ENCODE peak calls at places on chromosomes 3 and 15, in four cellular contexts. V is CD8-positive, alpha-beta T cell; I is upper lobe of right lung; A is mammary epithelial cell. G is an unnamed sample.

GRCh38 chr15:89030311-89030710 is 57.9 kb upstream of the ABHD2 start:
- DNase-seq in V (no peak), I (no peak), A (peak; percentile 12), G (peak; percentile 33)

GRCh38 chr15:78045189-78045588 is 32.3 kb downstream of the TBC1D2B start:
- DNase-seq in V (no peak), I (no peak), A (no peak), G (no peak)

GRCh38 chr15:90035835-90036220 is 34.7 kb downstream of the ZNF710 start:
- DNase-seq in V (no peak), I (peak; percentile 80), A (no peak), G (no peak)

GRCh38 chr15:31130576-31131237 is 29.2 kb upstream of the TRPM1 start:
- DNase-seq in V (no peak), I (no peak), A (no peak), G (no peak)

GRCh38 chr3:148466143-148466542 is 231.6 kb upstream of the AGTR1 start:
- DNase-seq in V (no peak), I (no peak), A (no peak), G (no peak)

GRCh38 chr3:57158813-57159678 is 6.1 kb downstream of the IL17RD start:
- DNase-seq in V (no peak), I (no peak), A (peak; percentile 21), G (no peak)

GRCh38 chr3:157354254-157354653 is 82.4 kb upstream of the PTX3 start:
- DNase-seq in V (no peak), I (no peak), A (no peak), G (no peak)

GRCh38 chr3:189555558-189555881 is 75.7 kb upstream of the TP63 start:
- DNase-seq in V (no peak), I (no peak), A (no peak), G (no peak)

GRCh38 chr3:24154003-24154695 is 209.1 kb downstream of the NR1D2 start:
- DNase-seq in V (no peak), I (no peak), A (no peak), G (peak; percentile 41)

GRCh38 chr3:172839679-172840078 is 89.2 kb downstream of the ECT2 start:
- DNase-seq in V (no peak), I (no peak), A (no peak), G (no peak)

GRCh38 chr3:127914584-127914983 is 448 bp upstream of the KBTBD12 start:
- DNase-seq in V (no peak), I (no peak), A (no peak), G (no peak)

GRCh38 chr3:171646357-171647133 is 163.7 kb downstream of the PLD1 start:
- DNase-seq in V (no peak), I (no peak), A (peak; percentile 46), G (peak; percentile 66)

GRCh38 chr3:160709477-160710182 is 32.7 kb downstream of the ARL14 start:
- DNase-seq in V (no peak), I (no peak), A (no peak), G (no peak)

GRCh38 chr3:84547971-84548970 is 410.5 kb upstream of the CADM2 start:
- DNase-seq in V (no peak), I (no peak), A (peak; percentile 16), G (peak; percentile 21)

GRCh38 chr15:40290540-40291087 is 7.8 kb upstream of the ANKRD63 start:
- DNase-seq in V (no peak), I (no peak), A (no peak), G (no peak)

GRCh38 chr3:17505856-17506255 is 236.6 kb downstream of the TBC1D5 start:
- DNase-seq in V (no peak), I (no peak), A (no peak), G (peak; percentile 17)

GRCh38 chr3:42638339-42638842 is 15.1 kb upstream of the ZBTB47 start:
- DNase-seq in V (no peak), I (no peak), A (no peak), G (no peak)
- H3K36me3 ChIP-seq in V (peaks cover 68% of the 10 kb centered on the region), I (peaks cover 100% of the 10 kb centered on the region), A (peaks cover 65% of the 10 kb centered on the region), G (peaks cover 17% of the 10 kb centered on the region)

DNA sequence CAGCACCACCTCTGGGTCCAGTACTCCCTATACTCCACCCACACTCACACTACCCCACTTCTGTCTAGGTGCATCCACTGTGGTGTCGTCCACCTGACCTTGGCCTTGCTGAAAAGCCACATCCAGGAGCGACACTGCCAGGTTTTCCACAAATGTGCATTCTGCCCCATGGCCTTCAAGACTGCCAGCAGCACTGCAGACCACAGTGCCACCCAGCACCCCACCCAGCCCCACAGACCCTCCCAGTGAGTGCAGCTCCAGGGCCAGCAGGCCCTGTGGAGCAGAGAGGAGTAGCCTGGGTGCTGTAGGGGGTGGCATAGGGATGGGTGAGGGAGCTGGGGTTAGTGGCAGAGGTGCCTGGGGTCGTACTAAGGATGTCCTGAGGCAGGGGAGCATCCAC is 19.4 kb upstream of the ALPK3 start:
- DNase-seq in V (no peak), I (peak; percentile 23), A (no peak), G (no peak)
- H3K4me3 ChIP-seq in V (no peak overlapping the region), I (no peak overlapping the region), A (no peak overlapping the region), G (no peak overlapping the region)

GRCh38 chr15:45662375-45662774 is 27.5 kb downstream of the SQOR start:
- DNase-seq in V (no peak), I (no peak), A (no peak), G (no peak)

GRCh38 chr15:45664451-45664850 is 29.6 kb downstream of the SQOR start:
- DNase-seq in V (no peak), I (no peak), A (no peak), G (no peak)

GRCh38 chr15:45657769-45658545 is 23.1 kb downstream of the SQOR start:
- DNase-seq in V (no peak), I (no peak), A (no peak), G (no peak)

GRCh38 chr15:45665261-45665660 is 30.4 kb downstream of the SQOR start:
- DNase-seq in V (no peak), I (no peak), A (no peak), G (no peak)

DNA sequence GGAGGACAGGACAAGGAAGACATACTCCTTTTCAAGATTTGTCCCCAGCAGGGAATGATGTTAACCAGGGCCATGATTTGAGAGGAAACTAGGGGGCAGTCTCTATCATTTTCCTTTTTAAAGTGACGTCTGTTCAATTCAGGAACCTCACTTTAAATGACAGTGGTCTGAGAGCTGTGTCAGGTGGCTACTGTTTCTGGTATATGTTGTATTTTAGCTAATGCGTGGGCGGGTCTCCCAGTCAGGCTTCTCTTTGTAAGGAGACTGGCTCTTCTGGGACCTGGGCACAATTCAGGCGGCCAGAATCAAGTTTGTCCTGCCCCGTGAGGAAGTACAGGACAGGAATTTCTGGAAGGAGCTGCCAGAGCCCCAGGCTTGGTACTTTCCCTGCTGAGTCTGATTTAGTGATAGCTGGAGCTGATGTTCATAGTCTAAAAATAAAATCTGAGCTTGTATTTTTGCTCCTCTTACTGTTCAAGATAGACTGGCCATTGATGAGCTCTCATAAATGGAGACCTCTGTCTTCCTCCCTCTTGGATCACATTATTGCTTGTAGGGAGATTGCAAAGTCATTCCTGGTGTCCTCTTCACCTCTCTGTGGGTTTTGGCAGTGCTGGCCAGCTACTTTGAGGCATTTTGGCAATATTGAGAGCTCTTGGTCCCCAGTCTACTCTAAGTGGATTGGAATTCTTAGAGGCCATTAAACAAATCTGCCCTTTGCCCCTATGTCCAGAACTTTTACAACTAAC is 25.6 kb downstream of the SQOR start:
- DNase-seq in V (no peak), I (no peak), A (peak; percentile 33), G (peak; percentile 43)
- TF ChIP-seq CTCF in V (no peak), I (no peak), A (peak; percentile 10), G (peak; percentile 7)

GRCh38 chr3:133821767-133822638 is 16.4 kb downstream of the SRPRB start:
- DNase-seq in V (no peak), I (no peak), A (peak; percentile 89), G (peak; percentile 94)
- H3K36me3 ChIP-seq in V (peaks cover 38% of the 10 kb centered on the region), I (peaks cover 65% of the 10 kb centered on the region), A (peaks cover 12% of the 10 kb centered on the region), G (peaks cover 7% of the 10 kb centered on the region)

DNA sequence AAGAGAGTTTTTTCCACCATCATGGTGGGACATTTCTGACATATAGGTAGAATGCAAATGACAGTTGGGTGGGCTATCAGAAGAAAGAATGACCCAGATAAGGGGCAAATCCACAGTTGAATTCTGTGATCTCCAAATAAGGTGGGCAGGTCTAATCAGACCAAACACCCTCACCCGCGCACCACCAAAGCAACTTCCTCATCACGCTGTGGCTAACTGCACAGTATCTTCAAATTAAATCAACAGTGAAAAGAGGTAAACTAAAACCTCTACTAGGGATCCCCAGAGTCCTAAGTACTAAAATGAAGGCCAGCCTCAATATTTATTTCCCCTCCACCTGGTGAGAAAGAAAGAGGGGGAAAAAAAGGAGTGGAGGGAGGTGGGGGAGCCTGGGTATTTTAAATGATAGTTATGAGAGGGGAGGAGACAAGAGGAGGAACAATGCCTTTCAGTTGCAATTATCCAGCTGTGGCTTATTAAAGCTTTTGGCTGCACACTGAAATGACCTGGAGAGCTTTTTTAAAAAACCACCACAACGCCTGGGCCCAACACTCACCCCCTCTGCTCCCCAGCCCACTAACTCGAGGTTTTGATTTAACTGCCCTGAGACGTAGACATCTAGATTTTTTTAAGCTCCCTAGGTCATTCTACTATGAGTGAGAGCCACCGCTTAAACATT is 61.0 kb downstream of the LRIG1 start:
- DNase-seq in V (no peak), I (no peak), A (no peak), G (no peak)
- H3K4me3 ChIP-seq in V (no peak overlapping the region), I (no peak overlapping the region), A (no peak overlapping the region), G (no peak overlapping the region)

DNA sequence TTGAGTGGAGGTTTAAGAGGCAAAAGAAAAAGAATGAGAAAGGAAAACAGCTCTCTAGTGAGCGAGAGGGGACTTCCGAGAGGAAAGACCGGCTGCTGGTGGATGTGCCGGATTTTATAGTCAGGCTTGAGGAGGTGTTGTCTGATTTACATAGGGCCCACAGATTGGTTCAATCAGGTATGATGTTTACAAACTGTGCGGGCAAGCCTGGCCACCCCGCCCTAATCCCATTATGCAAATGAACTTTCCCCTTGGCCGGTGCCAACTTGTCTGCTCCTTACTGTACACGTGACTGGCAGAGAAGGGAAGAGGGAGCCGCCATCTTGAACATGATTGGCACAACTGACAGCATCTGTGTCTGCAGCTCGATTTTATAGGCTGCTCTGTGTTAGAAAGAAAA is 44.7 kb downstream of the FAM43A start:
- DNase-seq in V (no peak), I (no peak), A (peak; percentile 92), G (peak; percentile 89)
- TF ChIP-seq CTCF in V (no peak), I (no peak), A (no peak), G (no peak)

DNA sequence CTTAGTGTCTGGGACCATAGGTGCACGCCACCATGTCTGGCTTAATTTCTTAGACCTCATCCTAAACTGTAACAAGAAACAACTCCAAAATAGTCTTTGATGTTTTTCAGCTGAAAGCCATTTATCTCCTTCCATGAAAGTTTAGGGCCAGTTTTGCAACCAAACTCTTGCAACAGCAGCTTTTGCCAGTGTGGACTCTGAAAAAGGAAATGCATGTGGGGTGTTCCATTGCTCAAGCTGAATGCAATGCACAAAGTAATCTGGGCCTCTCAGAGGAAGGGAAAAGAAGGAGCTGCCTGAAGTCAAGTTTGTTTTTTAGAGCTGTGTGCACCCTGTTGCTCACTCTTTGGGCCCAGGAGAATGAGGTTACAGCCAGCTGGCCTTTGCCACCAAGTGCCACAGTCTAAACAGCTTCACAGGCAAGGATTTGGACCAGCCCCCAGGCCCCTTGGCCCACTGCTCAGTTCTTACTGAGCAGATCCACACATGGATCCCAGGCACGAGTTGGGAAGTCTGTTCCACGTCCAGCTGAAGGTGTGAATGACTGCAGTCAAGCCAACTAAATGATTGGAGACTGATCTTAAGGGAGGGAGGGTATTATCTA is 212.3 kb upstream of the LRRFIP2 start:
- DNase-seq in V (no peak), I (no peak), A (no peak), G (no peak)
- H3K36me3 ChIP-seq in V (peaks cover 5% of the 10 kb centered on the region), I (peaks cover 28% of the 10 kb centered on the region), A (peaks cover 19% of the 10 kb centered on the region), G (peaks cover 8% of the 10 kb centered on the region)

G was measured in bronchial epithelial cell.